ENCODE peak calls at places on chromosomes 16 and 17, in eight cellular contexts. I is neural crest cell, N is AG04450, Q is bronchial epithelial cell, C is GM10248, R is cardiac muscle cell, H is AG10803, U is cardiac fibroblast. S is an unnamed sample.

GRCh38 chr16:31253642-31254045 is 6.1 kb upstream of the ITGAM start:
- DNase-seq in I (no peak), N (no peak), Q (peak; percentile 7), C (no peak), R (peak; percentile 10), H (no peak), U (no peak), S (peak; percentile 31)

GRCh38 chr17:45719335-45720071 is 64.6 kb upstream of the CRHR1 start:
- DNase-seq in I (no peak), N (peak; percentile 15), Q (peak; percentile 84), C (no peak), R (peak; percentile 31), H (peak; percentile 78), U (peak; percentile 52), S (peak; percentile 75)

GRCh38 chr17:31489295-31490018 is 98.0 kb downstream of the RAB11FIP4 start:
- DNase-seq in I (no peak), N (no peak), Q (peak; percentile 63), C (no peak), R (no peak), H (no peak), U (no peak), S (no peak)

GRCh38 chr17:226773-227580 is 45.5 kb upstream of the DOC2B start:
- DNase-seq in I (no peak), N (no peak), Q (no peak), C (no peak), R (no peak), H (no peak), U (peak; percentile 13), S (no peak)

GRCh38 chr17:52032454-52032853 is 126.1 kb downstream of the CA10 start:
- DNase-seq in I (no peak), N (no peak), Q (no peak), C (no peak), R (no peak), H (no peak), U (no peak), S (no peak)

GRCh38 chr17:14731591-14731990 is 430.7 kb downstream of the HS3ST3B1 start:
- DNase-seq in I (no peak), N (no peak), Q (no peak), C (no peak), R (no peak), H (no peak), U (no peak), S (no peak)

GRCh38 chr16:2860826-2861567 is 3.0 kb upstream of the PRSS22 start:
- DNase-seq in I (no peak), N (no peak), Q (peak; percentile 29), C (no peak), R (no peak), H (no peak), U (no peak), S (no peak)

GRCh38 chr17:12545877-12546513 is 119.7 kb upstream of the MYOCD start:
- DNase-seq in I (peak; percentile 33), N (no peak), Q (peak; percentile 67), C (peak; percentile 62), R (peak; percentile 68), H (peak; percentile 57), U (peak; percentile 71), S (peak; percentile 75)

GRCh38 chr17:59746849-59747445 is 39.5 kb downstream of the VMP1 start:
- DNase-seq in I (no peak), N (no peak), Q (no peak), C (peak; percentile 50), R (peak; percentile 49), H (peak; percentile 74), U (peak; percentile 81), S (peak; percentile 80)

DNA sequence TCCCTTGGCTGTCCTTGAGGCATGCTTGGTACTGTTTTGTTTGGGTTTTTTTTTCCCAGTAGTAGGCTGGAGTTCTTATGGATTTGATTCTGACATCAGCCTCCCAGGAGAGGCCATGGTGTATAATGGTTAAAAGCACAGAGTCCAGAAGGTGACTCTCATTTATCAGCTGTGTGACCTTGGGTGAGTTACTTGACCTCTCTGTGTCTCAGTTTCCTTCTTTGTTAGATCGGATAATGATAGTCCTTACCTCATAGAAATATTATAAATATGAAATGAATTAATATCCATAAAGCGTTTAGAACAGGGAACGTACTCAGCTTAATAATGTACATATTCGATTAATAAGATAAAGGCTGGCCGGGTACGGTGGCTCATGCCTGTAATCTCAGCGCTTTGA is 370.7 kb upstream of the HSBP1 start:
- DNase-seq in I (no peak), N (no peak), Q (no peak), C (no peak), R (no peak), H (no peak), U (no peak), S (no peak)
- TF ChIP-seq CTCF in I (no peak), N (no peak), Q (no peak), C (no peak), R (no peak), H (no peak), U (no peak), S (no peak)

GRCh38 chr17:57517519-57518342 is 227.4 kb downstream of the CCDC182 start:
- DNase-seq in I (no peak), N (no peak), Q (no peak), C (no peak), R (no peak), H (no peak), U (no peak), S (no peak)
- TF ChIP-seq CTCF in I (no peak), N (no peak), Q (no peak), C (no peak), R (no peak), H (no peak), U (no peak), S (no peak)

GRCh38 chr16:89011909-89012621 is 35.1 kb upstream of the CBFA2T3 start:
- DNase-seq in I (no peak), N (no peak), Q (no peak), C (no peak), R (no peak), H (no peak), U (no peak), S (no peak)

GRCh38 chr16:89013692-89014455 is 36.9 kb upstream of the CBFA2T3 start:
- DNase-seq in I (no peak), N (no peak), Q (no peak), C (no peak), R (no peak), H (no peak), U (no peak), S (no peak)

GRCh38 chr16:89014611-89015230 is 37.7 kb upstream of the CBFA2T3 start:
- DNase-seq in I (no peak), N (no peak), Q (no peak), C (no peak), R (no peak), H (no peak), U (no peak), S (no peak)

GRCh38 chr16:89013111-89013510 is 36.1 kb upstream of the CBFA2T3 start:
- DNase-seq in I (no peak), N (no peak), Q (no peak), C (no peak), R (no peak), H (no peak), U (no peak), S (no peak)

DNA sequence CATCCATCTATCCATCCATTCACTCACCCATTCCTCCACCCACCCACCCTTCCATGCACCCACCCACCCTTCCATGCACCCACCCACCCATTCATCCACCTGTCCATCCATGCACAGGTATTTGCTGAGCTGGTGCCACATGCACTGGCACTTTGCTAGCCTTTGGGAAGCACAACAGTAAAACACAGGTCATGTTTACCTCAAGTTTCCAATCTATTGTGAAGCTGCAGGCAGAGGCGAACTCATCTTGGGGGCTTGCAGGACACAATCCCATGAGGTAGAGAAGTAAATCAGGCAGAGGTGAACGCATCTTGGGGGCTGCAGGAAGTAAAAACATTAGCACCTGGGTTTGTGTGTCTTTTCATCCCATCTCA is 35.6 kb upstream of the CBFA2T3 start:
- DNase-seq in I (no peak), N (no peak), Q (no peak), C (no peak), R (no peak), H (no peak), U (no peak), S (no peak)
- TF ChIP-seq CTCF in I (no peak), N (no peak), Q (no peak), C (no peak), R (no peak), H (no peak), U (no peak), S (no peak)

GRCh38 chr16:22183901-22184614 is 21.8 kb downstream of the SDR42E2 start:
- DNase-seq in I (no peak), N (no peak), Q (no peak), C (peak; percentile 54), R (no peak), H (no peak), U (no peak), S (peak; percentile 24)
- TF ChIP-seq CTCF in I (no peak), N (peak; percentile 43), Q (peak; percentile 28), C (peak; percentile 32), R (peak; percentile 34), H (peak; percentile 19), U (peak; percentile 44), S (peak; percentile 54)

GRCh38 chr17:77281024-77281903 is 140.5 kb downstream of the SEC14L1 start:
- DNase-seq in I (peak; percentile 26), N (no peak), Q (peak; percentile 33), C (peak; percentile 92), R (peak; percentile 77), H (peak; percentile 13), U (peak; percentile 65), S (no peak)
- TF ChIP-seq CTCF in I (peak; percentile 50), N (no peak), Q (peak; percentile 27), C (peak; percentile 61), R (no peak), H (no peak), U (no peak), S (no peak)

GRCh38 chr17:7253082-7253481 is 1.1 kb downstream of the ELP5 start:
- DNase-seq in I (no peak), N (no peak), Q (no peak), C (no peak), R (no peak), H (no peak), U (no peak), S (no peak)

GRCh38 chr17:7254511-7254910 is 2.5 kb downstream of the ELP5 start:
- DNase-seq in I (no peak), N (no peak), Q (no peak), C (no peak), R (no peak), H (no peak), U (no peak), S (no peak)

GRCh38 chr17:7250655-7251329 is 742 bp downstream of the CTDNEP1 start:
- DNase-seq in I (no peak), N (no peak), Q (no peak), C (no peak), R (no peak), H (no peak), U (no peak), S (peak; percentile 28)

GRCh38 chr17:7251330-7252175 is at the start of gene CTDNEP1:
- DNase-seq in I (peak; percentile 100), N (peak; percentile 99), Q (peak; percentile 98), C (peak; percentile 98), R (peak; percentile 98), H (peak; percentile 100), U (peak; percentile 100), S (peak; percentile 100)

GRCh38 chr17:7252176-7253043 is at the start of gene ELP5:
- DNase-seq in I (peak; percentile 85), N (peak; percentile 81), Q (peak; percentile 84), C (peak; percentile 93), R (peak; percentile 94), H (peak; percentile 94), U (peak; percentile 96), S (peak; percentile 95)
- TF ChIP-seq CTCF in I (no peak), N (no peak), Q (peak; percentile 38), C (peak; percentile 44), R (peak; percentile 10), H (peak; percentile 15), U (no peak), S (no peak)